ENCODE peak calls at places on chromosomes 2 and 18, in four cellular contexts. One of them, this sample, is unnamed.

GRCh38 chr2:170368370-170368769 is 190.4 kb downstream of the MYO3B start:
- DNase-seq in HepG2: no peak
- DNase-seq in K562: no peak
- DNase-seq in GM12878: no peak
- DNase-seq in this sample: no peak

GRCh38 chr2:132438650-132439030 is 22.0 kb downstream of the GPR39 start:
- DNase-seq in HepG2: no peak
- DNase-seq in K562: no peak
- DNase-seq in GM12878: no peak
- DNase-seq in this sample: no peak

GRCh38 chr2:196145256-196145655 is 26.1 kb downstream of the STK17B start:
- DNase-seq in HepG2: no peak
- DNase-seq in K562: no peak
- DNase-seq in GM12878: no peak
- DNase-seq in this sample: no peak

GRCh38 chr2:130873700-130874346 is 37.1 kb downstream of the ARHGEF4 start:
- DNase-seq in HepG2: peak; percentile 59
- DNase-seq in K562: peak; percentile 63
- DNase-seq in GM12878: peak; percentile 17
- DNase-seq in this sample: peak; percentile 66

GRCh38 chr2:58449286-58450010 is 208.3 kb upstream of the FANCL start:
- DNase-seq in HepG2: no peak
- DNase-seq in K562: no peak
- DNase-seq in GM12878: peak; percentile 15
- DNase-seq in this sample: no peak

GRCh38 chr18:12946549-12947354 is 1.1 kb upstream of the SEH1L start:
- DNase-seq in HepG2: peak; percentile 93
- DNase-seq in K562: peak; percentile 51
- DNase-seq in GM12878: no peak
- DNase-seq in this sample: no peak

GRCh38 chr18:62919109-62919838 is 203.9 kb downstream of the PHLPP1 start:
- DNase-seq in HepG2: no peak
- DNase-seq in K562: no peak
- DNase-seq in GM12878: no peak
- DNase-seq in this sample: no peak

GRCh38 chr2:68463287-68463877 is 3.7 kb downstream of the FBXO48 start:
- DNase-seq in HepG2: peak; percentile 68
- DNase-seq in K562: peak; percentile 48
- DNase-seq in GM12878: no peak
- DNase-seq in this sample: peak; percentile 26

GRCh38 chr18:12657849-12658829 is at the start of gene SPIRE1:
- DNase-seq in HepG2: peak; percentile 29
- DNase-seq in K562: peak; percentile 73
- DNase-seq in GM12878: no peak
- DNase-seq in this sample: peak; percentile 52

GRCh38 chr2:79432731-79433146 is 80.1 kb upstream of the CTNNA2 start:
- DNase-seq in HepG2: peak; percentile 28
- DNase-seq in K562: no peak
- DNase-seq in GM12878: no peak
- DNase-seq in this sample: no peak
- TF ChIP-seq TARDBP in HepG2: no peak
- TF ChIP-seq TARDBP in K562: no peak
- TF ChIP-seq TARDBP in GM12878: no peak
- TF ChIP-seq TARDBP in this sample: no peak

GRCh38 chr2:96240341-96241038 is 25.3 kb downstream of the TMEM127 start:
- DNase-seq in HepG2: no peak
- DNase-seq in K562: no peak
- DNase-seq in GM12878: no peak
- DNase-seq in this sample: no peak
- TF ChIP-seq TARDBP in HepG2: no peak
- TF ChIP-seq TARDBP in K562: no peak
- TF ChIP-seq TARDBP in GM12878: no peak
- TF ChIP-seq TARDBP in this sample: no peak

DNA sequence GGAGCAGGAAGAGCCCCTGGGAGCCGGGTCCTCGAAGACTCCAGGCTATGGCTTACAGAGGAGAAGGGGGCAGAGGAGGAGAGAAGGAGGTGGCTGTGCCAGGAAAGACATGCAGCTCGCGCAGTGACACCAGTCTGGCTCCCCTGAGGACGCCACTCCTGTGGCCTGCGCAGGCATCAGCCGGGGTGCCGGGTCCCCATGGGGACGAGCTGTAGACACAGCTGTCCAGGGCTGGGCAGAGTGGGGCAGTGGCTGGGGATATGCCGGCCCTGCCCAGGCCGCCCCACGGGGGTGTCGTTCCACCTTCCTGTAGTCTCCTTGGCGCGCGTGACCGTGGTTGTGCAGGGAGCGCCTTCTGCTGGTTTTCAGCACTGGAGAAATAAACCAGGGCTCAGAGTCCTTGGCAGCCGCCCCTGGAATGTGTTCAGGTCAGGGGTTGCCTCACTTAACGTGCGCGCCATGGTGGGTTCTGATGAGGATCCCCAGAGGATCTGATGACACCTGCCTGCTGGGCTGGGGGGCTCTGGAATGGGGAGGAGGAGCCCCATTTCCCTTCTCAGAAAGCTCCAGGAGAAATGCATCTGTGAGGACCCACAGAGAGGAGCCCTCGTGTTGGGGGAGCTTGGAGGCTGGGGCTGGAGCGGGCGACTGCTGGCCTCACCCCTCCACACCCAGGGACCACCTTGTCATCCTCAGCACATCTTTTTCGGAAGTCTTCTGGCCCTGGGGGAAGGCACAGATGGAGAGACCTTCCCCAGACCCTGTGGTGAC is 26.7 kb downstream of the RAMP1 start:
- DNase-seq in HepG2: no peak
- DNase-seq in K562: no peak
- DNase-seq in GM12878: no peak
- DNase-seq in this sample: no peak
- TF ChIP-seq TARDBP in HepG2: no peak
- TF ChIP-seq TARDBP in K562: no peak
- TF ChIP-seq TARDBP in GM12878: no peak
- TF ChIP-seq TARDBP in this sample: no peak

DNA sequence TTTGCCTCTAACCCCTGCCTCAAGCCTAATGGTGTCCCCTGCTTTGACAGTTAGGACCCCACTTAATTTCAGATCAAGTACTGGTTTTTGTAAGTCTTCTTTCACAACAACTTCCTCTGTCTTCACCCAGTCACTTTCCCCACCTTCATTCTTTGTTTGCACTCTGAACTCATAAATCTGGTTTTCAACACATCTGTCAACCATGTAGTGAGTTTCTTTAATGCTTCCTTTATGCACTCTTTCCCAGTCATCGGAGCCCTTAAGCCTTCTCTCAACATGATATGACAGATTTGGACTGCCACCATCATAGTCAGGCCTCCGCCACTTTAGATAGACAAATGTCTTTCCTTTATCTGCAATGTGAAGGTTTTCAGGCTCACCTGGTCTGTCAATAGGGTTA is 109.1 kb downstream of the PLEKHA3 start:
- DNase-seq in HepG2: no peak
- DNase-seq in K562: no peak
- DNase-seq in GM12878: no peak
- DNase-seq in this sample: no peak
- TF ChIP-seq TARDBP in HepG2: no peak
- TF ChIP-seq TARDBP in K562: no peak
- TF ChIP-seq TARDBP in GM12878: no peak
- TF ChIP-seq TARDBP in this sample: no peak